ENCODE peak calls at places on chromosome 21, in five cellular contexts. E is B cell, M is Panc1, R is astrocyte of the spinal cord, N is mammary epithelial cell. G is an unnamed sample.

GRCh38 chr21:37060296-37060695 is 12.6 kb downstream of the PIGP start:
- DNase-seq in E (no peak), M (peak), R (peak), N (peak), G (peak)

GRCh38 chr21:15730484-15731242 is 881 bp downstream of the USP25 start:
- DNase-seq in E (no peak), M (no peak), R (no peak), N (peak), G (no peak)

GRCh38 chr21:36059823-36060158 is 535 bp downstream of the SETD4 start:
- DNase-seq in E (no peak), M (peak), R (no peak), N (no peak), G (no peak)

GRCh38 chr21:38914531-38915385 is 109.0 kb downstream of the ETS2 start:
- DNase-seq in E (no peak), M (no peak), R (no peak), N (no peak), G (no peak)

GRCh38 chr21:35573472-35574389 is 486.6 kb downstream of the SETD4 start:
- DNase-seq in E (no peak), M (no peak), R (no peak), N (no peak), G (no peak)

GRCh38 chr21:41895643-41896493 is 16.7 kb upstream of the PRDM15 start:
- DNase-seq in E (peak), M (no peak), R (peak), N (no peak), G (no peak)

GRCh38 chr21:21436012-21436545 is 437.9 kb downstream of the NCAM2 start:
- DNase-seq in E (no peak), M (no peak), R (peak), N (no peak), G (no peak)

GRCh38 chr21:37908691-37909090 is 7.6 kb downstream of the KCNJ6 start:
- DNase-seq in E (no peak), M (no peak), R (no peak), N (no peak), G (no peak)

GRCh38 chr21:19197950-19198349 is 794.4 kb upstream of the TMPRSS15 start:
- DNase-seq in E (no peak), M (no peak), R (no peak), N (no peak), G (no peak)

GRCh38 chr21:15839026-15839425 is 109.2 kb downstream of the USP25 start:
- DNase-seq in E (no peak), M (no peak), R (peak), N (peak), G (peak)

GRCh38 chr21:38796426-38796825 is 9.3 kb upstream of the ETS2 start:
- DNase-seq in E (no peak), M (no peak), R (peak), N (no peak), G (peak)

GRCh38 chr21:16305686-16306085 is 575.9 kb downstream of the USP25 start:
- DNase-seq in E (no peak), M (no peak), R (peak), N (peak), G (peak)

GRCh38 chr21:15788847-15789548 is 59.2 kb downstream of the USP25 start:
- DNase-seq in E (no peak), M (no peak), R (peak), N (peak), G (no peak)

GRCh38 chr21:16215193-16215592 is 485.4 kb downstream of the USP25 start:
- DNase-seq in E (no peak), M (no peak), R (no peak), N (no peak), G (no peak)

GRCh38 chr21:36100971-36101641 is 31.3 kb downstream of the CBR1 start:
- DNase-seq in E (no peak), M (no peak), R (no peak), N (no peak), G (no peak)

GRCh38 chr21:32099812-32100416 is 178.9 kb downstream of the MIS18A start:
- DNase-seq in E (no peak), M (no peak), R (no peak), N (no peak), G (no peak)
- TF ChIP-seq CTCF in E (no peak), M (no peak), R (no peak), N (no peak), G (no peak)

DNA sequence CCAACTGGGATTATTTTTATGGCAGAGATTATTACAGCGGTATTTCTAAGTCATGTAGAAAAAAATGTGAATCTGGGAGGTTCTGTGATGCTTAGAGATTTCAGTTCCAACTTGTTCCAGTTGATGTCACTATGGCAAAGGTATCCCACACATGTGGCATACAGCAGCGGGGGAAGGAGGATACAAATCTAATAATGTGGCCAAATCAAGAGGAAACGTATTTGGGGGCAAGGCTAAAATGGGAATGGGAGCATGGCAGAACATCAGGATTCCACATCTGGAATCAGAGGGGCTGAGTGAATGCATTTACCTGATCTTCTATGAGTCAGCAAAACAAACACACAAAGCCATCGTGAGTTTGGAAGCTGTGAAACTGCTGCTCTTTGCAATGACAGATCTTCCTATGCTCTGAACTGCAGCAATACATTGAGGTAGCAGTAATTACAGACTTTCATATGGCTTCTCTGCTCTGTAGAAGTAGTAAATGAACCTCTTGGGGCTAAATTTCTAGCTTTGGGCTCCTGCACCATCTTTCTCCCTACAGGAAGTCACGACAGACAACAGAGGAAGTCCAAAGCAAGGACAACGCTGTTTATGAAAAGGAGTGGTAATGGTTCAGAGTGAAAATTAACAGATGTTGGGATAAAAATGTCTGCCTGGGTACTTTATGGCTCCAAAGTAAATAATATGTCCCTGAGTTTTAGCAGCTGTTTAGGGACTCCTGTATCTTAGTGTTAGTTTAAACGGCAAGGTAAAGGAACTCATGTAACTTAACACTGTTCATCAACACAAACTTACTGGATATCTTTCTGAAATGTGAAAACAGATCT is 55.6 kb downstream of the GABPA start:
- DNase-seq in E (no peak), M (peak), R (peak), N (peak), G (peak)
- TF ChIP-seq CTCF in E (peak), M (peak), R (peak), N (peak), G (peak)

DNA sequence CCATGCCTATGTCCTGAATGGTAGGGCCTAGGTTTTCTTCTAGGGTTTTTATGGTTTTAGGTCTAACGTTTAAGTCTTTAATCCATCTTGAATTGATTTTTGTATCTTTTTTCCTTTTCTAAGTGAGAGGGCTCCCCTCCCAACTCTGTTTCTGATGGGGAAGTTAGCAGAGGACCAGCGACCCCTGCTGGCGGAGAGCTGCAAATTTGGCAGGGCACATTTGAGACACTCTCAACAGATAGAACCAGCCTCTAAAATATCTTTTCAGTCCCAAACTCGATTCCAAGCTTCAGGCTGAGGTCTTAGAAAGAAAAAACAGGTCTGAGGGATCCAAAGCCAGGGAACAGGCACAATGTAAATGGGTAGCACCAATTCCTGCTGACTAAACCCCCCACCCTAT is 32.5 kb downstream of the LRRC3 start:
- DNase-seq in E (no peak), M (no peak), R (peak), N (no peak), G (no peak)
- TF ChIP-seq CTCF in E (peak), M (peak), R (peak), N (peak), G (peak)

DNA sequence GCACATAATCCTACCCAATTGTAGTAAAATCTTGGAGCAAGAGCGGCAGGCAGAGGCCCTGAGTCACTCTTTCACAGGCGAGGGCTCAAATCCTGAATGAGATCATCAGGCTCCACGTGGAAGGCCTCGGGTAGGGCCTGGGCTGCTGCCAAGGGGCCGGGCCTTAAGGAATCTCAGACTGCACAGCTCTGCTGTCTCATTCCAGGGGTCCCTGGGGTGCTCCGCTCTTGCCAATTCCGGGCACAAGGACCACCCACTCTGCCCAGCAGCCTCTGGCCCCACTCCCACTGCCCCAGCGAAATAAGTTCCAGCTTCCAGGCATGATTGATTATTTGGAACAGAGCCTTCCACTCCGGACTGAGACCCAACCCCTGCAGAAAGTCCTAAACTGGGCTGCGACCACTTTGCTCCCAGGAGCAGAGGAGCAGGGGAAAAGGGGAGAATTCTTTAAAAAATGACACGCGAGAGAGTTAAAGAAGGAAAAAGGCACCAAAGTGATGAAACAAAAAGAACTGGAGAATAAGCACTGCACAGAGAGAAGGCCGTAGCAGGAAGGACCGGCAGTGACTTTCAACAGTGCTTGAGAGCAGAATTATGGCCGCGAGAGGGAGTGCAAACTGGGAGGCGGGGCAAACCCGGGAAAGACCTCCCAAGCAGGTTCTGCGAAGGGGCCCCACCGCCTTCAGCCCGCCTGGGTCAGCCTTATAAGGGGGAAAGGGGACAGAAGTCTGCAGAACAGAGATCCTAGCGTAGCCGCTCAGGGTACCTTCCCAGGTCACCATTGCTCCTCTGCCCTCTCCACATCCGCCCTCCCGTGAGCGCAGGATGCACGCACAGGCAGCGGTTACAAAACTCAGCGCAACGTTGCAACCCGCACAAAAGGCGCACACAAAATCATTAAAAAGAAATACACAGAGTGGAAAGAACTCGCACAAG is 2.0 kb downstream of the ADAMTS1 start:
- DNase-seq in E (no peak), M (peak), R (peak), N (peak), G (peak)
- TF ChIP-seq CTCF in E (no peak), M (peak), R (peak), N (peak), G (peak)

DNA sequence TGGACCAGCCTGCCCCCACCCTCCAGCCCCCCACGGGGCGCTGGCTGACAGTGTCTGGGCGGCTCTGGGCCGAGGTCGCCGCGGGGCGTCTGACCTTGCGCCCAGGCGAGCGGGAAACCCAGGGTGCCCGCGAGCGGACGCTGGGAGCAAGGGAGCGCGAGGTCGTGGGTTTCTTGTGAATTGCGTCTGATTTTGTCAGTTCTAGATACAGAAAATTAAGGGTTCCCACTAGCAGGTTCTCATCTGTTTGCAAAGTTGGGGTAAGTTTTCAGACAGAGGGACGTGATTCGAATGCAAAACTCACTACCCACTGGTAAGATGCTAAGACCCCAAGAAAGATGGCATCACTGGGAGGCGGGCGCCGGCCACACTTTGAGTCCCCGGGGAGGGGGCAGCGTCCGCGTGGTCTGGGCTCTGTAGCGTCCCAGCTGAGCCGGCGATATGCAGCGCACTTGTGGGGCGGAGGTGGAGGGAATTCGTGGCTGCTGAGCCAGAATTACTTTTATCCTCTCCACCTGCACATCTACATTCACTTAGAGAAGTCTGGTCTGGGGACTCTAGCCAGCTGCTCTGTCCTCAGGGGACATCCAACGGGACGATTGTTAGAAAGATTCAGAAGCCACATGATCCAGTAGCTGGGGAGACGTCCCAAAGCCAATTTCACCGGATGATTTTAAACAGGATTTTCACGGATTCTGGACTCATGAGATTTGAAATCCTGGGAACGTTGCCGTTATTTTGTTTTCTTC is 1.0 kb downstream of the JAM2 start:
- DNase-seq in E (no peak), M (no peak), R (peak), N (no peak), G (no peak)
- TF ChIP-seq CTCF in E (peak), M (no peak), R (no peak), N (no peak), G (no peak)

DNA sequence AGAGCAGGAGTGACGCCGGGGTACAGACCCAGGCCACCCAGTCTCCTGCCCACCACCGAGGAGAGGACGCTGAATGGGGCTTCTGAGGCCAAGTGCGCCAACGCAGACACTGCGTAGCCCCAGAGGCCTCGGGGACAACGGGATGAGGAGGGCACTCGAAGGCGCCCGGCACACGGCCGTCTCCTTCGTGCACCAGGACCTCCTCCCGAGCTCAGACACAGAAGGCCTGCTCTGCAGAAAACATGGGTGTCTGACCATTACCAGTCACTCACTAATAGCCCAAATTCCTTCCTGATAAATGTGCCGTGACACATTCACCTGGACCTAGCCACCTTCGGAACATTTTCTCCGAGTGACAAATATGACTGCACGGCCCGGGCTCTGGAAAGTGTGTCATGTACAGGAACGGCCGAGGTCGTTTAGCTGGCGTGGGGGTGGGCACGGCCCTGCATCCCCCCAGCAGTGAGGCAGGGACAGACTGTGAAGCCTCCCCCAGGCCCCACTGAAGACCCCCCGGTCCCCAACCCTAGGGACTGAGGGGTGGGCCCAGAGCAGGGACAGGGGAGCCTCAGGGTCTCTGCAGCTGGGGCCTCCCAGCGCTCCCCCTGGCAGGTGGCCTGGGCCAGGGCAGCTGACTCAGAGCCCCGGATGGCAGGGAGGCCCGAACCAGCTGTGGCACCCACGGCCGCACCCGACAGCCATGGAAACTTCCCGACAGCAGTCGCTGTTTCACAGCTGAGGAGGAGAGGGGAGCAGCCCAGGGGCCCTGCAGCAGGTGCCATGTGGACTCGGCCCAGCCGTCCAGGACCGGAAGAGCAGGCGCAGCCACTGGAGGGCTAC is 16.7 kb upstream of the COL6A2 start:
- DNase-seq in E (no peak), M (no peak), R (no peak), N (no peak), G (no peak)
- TF ChIP-seq CTCF in E (no peak), M (no peak), R (peak), N (no peak), G (no peak)

GRCh38 chr21:29196021-29196663 is 65.7 kb downstream of the MAP3K7CL start:
- DNase-seq in E (peak), M (peak), R (peak), N (peak), G (peak)
- TF ChIP-seq CTCF in E (peak), M (peak), R (peak), N (peak), G (peak)

GRCh38 chr21:26846036-26846931 is 1.1 kb upstream of the ADAMTS1 start:
- DNase-seq in E (no peak), M (no peak), R (peak), N (peak), G (no peak)
- TF ChIP-seq CTCF in E (no peak), M (no peak), R (peak), N (peak), G (peak)

GRCh38 chr21:28781602-28782274 is 210.9 kb downstream of the LTN1 start:
- DNase-seq in E (no peak), M (no peak), R (no peak), N (peak), G (no peak)
- TF ChIP-seq CTCF in E (peak), M (peak), R (peak), N (peak), G (peak)

DNA sequence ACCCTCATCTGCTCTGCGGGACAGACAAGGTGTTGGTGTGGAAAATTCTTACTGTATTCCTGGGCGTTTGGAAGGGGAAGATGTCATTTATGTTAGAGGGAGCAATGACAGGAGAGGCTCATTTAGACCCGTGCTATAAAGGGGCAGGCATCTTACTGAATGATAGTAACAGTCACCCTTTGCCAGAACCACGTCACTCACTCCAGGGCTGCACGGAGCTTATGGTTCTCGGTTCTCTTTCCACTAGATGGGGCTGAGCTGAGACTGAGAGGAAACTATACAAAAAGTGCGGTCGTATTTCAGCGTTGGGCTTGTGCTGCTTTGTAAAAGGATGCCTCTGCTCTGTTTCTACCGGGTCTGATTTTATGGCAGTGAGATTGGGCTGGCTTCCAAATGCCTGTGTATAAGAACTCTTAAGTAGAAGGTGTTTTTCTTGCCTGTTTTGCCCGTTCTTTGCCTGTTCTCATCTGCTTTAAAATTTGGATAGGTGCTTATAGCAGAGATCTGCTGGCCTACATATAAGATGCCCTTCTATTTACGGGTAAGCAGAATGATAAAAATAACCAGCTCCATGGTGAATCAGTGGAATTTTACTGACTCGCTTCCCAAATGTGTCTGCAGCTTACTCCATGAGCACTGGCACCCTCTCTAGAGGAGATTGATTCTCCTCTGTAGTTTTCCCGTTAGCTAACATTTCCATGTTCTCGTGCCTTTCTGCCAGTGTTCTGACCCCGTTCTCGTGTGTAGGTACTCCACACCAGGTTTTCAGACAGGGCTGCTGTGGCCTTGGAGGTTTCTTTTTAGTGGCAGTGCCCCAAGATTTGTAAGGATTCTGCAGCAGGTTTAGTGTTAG is 55.9 kb downstream of the MRPS6 start:
- DNase-seq in E (no peak), M (no peak), R (peak), N (peak), G (peak)
- TF ChIP-seq CTCF in E (no peak), M (peak), R (peak), N (peak), G (peak)